ENCODE peak calls at places on chromosomes 5 and 9, in six cellular contexts. Z is A549, I is HCT116, Y is Peyer's patch, Q is sigmoid colon, D is prostate gland. T is an unnamed sample.

GRCh38 chr9:31542384-31543055 is 841.9 kb upstream of the ACO1 start:
- DNase-seq in Z (peak), I (no peak), Y (no peak), Q (peak), D (no peak), T (peak)

GRCh38 chr9:33106827-33107621 is 30.6 kb upstream of the SMU1 start:
- DNase-seq in Z (no peak), I (no peak), Y (no peak), Q (peak), D (peak), T (peak)

GRCh38 chr9:97564291-97565175 is 63.1 kb downstream of the TMOD1 start:
- DNase-seq in Z (peak), I (no peak), Y (no peak), Q (peak), D (peak), T (peak)

GRCh38 chr5:10635257-10635860 is 71.5 kb downstream of the ANKRD33B start:
- DNase-seq in Z (no peak), I (peak), Y (no peak), Q (no peak), D (no peak), T (no peak)

GRCh38 chr9:98900725-98901124 is 43.0 kb upstream of the COL15A1 start:
- DNase-seq in Z (no peak), I (no peak), Y (no peak), Q (no peak), D (no peak), T (no peak)

GRCh38 chr5:103804714-103805113 is 242.1 kb upstream of the NUDT12 start:
- DNase-seq in Z (no peak), I (no peak), Y (no peak), Q (no peak), D (no peak), T (no peak)

GRCh38 chr5:147234825-147235635 is at the start of gene STK32A:
- DNase-seq in Z (peak), I (no peak), Y (peak), Q (peak), D (no peak), T (peak)

GRCh38 chr9:126146254-126147145 is 180.1 kb upstream of the MVB12B start:
- DNase-seq in Z (peak), I (no peak), Y (peak), Q (no peak), D (no peak), T (no peak)

GRCh38 chr5:40677456-40677855 is 2.3 kb upstream of the PTGER4 start:
- DNase-seq in Z (no peak), I (no peak), Y (no peak), Q (no peak), D (no peak), T (no peak)

GRCh38 chr5:84248013-84248412 is 136.7 kb downstream of the EDIL3 start:
- DNase-seq in Z (peak), I (no peak), Y (no peak), Q (no peak), D (no peak), T (no peak)

GRCh38 chr5:42994285-42995151 is 45.6 kb downstream of the ANXA2R start:
- DNase-seq in Z (peak), I (peak), Y (peak), Q (peak), D (peak), T (peak)

GRCh38 chr5:172878585-172879433 is 44.8 kb downstream of the ERGIC1 start:
- DNase-seq in Z (no peak), I (no peak), Y (no peak), Q (no peak), D (no peak), T (no peak)

GRCh38 chr9:96222132-96222531 is 79.8 kb downstream of the HSD17B3 start:
- DNase-seq in Z (peak), I (no peak), Y (no peak), Q (peak), D (no peak), T (no peak)

GRCh38 chr9:103798620-103799019 is 295.5 kb upstream of the SMC2 start:
- DNase-seq in Z (peak), I (no peak), Y (no peak), Q (no peak), D (no peak), T (no peak)

GRCh38 chr5:72506150-72506549 is 1.1 kb downstream of the ZNF366 start:
- DNase-seq in Z (no peak), I (no peak), Y (no peak), Q (no peak), D (no peak), T (no peak)

GRCh38 chr9:93648181-93648580 is 71.8 kb downstream of the PHF2 start:
- DNase-seq in Z (no peak), I (no peak), Y (no peak), Q (peak), D (no peak), T (no peak)

GRCh38 chr5:138457532-138458275 is 7.6 kb upstream of the EGR1 start:
- DNase-seq in Z (no peak), I (no peak), Y (no peak), Q (no peak), D (no peak), T (no peak)

GRCh38 chr9:123448247-123448646 is 92.2 kb downstream of the CRB2 start:
- DNase-seq in Z (no peak), I (no peak), Y (no peak), Q (no peak), D (no peak), T (no peak)

GRCh38 chr9:80062581-80062980 is 490.8 kb downstream of the TLE4 start:
- DNase-seq in Z (no peak), I (no peak), Y (no peak), Q (no peak), D (no peak), T (no peak)

GRCh38 chr9:108634164-108634563 is 221.6 kb downstream of the ACTL7B start:
- DNase-seq in Z (peak), I (peak), Y (no peak), Q (no peak), D (peak), T (peak)

GRCh38 chr9:88387733-88388202 is 476 bp upstream of the SPIN1 start:
- DNase-seq in Z (peak), I (peak), Y (peak), Q (peak), D (peak), T (no peak)

GRCh38 chr9:33123632-33124031 is 43.5 kb downstream of the B4GALT1 start:
- DNase-seq in Z (no peak), I (no peak), Y (no peak), Q (no peak), D (no peak), T (no peak)

GRCh38 chr9:81625969-81626368 is 63.4 kb downstream of the TLE1 start:
- DNase-seq in Z (no peak), I (no peak), Y (no peak), Q (no peak), D (no peak), T (no peak)

GRCh38 chr5:119470105-119470763 is 17.9 kb downstream of the HSD17B4 start:
- DNase-seq in Z (no peak), I (no peak), Y (no peak), Q (no peak), D (no peak), T (no peak)

GRCh38 chr5:178113141-178113787 is at the start of gene N4BP3:
- DNase-seq in Z (peak), I (peak), Y (peak), Q (no peak), D (peak), T (peak)

GRCh38 chr5:157744055-157745011 is 821 bp downstream of the LSM11 start:
- DNase-seq in Z (no peak), I (no peak), Y (no peak), Q (no peak), D (no peak), T (peak)

GRCh38 chr5:157459715-157460599 is at the start of gene NIPAL4:
- DNase-seq in Z (peak), I (no peak), Y (no peak), Q (peak), D (no peak), T (no peak)

GRCh38 chr5:80408976-80409926 is 1.4 kb downstream of the ZFYVE16 start:
- DNase-seq in Z (peak), I (no peak), Y (no peak), Q (no peak), D (no peak), T (no peak)

GRCh38 chr9:107732781-107733529 is 243.4 kb upstream of the KLF4 start:
- DNase-seq in Z (no peak), I (no peak), Y (no peak), Q (peak), D (peak), T (peak)

GRCh38 chr5:109195667-109196066 is 214.1 kb downstream of the PJA2 start:
- DNase-seq in Z (no peak), I (no peak), Y (no peak), Q (no peak), D (no peak), T (no peak)

GRCh38 chr9:2939368-2939767 is 95.5 kb upstream of the PUM3 start:
- DNase-seq in Z (no peak), I (no peak), Y (no peak), Q (no peak), D (no peak), T (no peak)

GRCh38 chr9:129490583-129491485 is 130.1 kb downstream of the C9orf50 start:
- DNase-seq in Z (peak), I (no peak), Y (no peak), Q (peak), D (no peak), T (peak)

GRCh38 chr9:71268871-71269640 is 147.6 kb upstream of the TRPM3 start:
- DNase-seq in Z (no peak), I (no peak), Y (no peak), Q (no peak), D (no peak), T (no peak)

GRCh38 chr5:150335778-150336177 is 21.7 kb upstream of the TCOF1 start:
- DNase-seq in Z (no peak), I (no peak), Y (no peak), Q (no peak), D (no peak), T (no peak)

GRCh38 chr9:116383956-116384355 is 230.4 kb downstream of the PAPPA start:
- DNase-seq in Z (no peak), I (no peak), Y (no peak), Q (no peak), D (no peak), T (no peak)

GRCh38 chr5:145941096-145941676 is 4.8 kb downstream of the SH3RF2 start:
- DNase-seq in Z (no peak), I (no peak), Y (no peak), Q (no peak), D (no peak), T (no peak)

GRCh38 chr5:145938699-145939531 is 2.5 kb downstream of the SH3RF2 start:
- DNase-seq in Z (no peak), I (no peak), Y (no peak), Q (no peak), D (no peak), T (no peak)

GRCh38 chr5:145937432-145938250 is 1.3 kb downstream of the SH3RF2 start:
- DNase-seq in Z (peak), I (peak), Y (peak), Q (no peak), D (peak), T (peak)

GRCh38 chr5:145941677-145942130 is 5.3 kb downstream of the SH3RF2 start:
- DNase-seq in Z (no peak), I (peak), Y (no peak), Q (no peak), D (no peak), T (no peak)

DNA sequence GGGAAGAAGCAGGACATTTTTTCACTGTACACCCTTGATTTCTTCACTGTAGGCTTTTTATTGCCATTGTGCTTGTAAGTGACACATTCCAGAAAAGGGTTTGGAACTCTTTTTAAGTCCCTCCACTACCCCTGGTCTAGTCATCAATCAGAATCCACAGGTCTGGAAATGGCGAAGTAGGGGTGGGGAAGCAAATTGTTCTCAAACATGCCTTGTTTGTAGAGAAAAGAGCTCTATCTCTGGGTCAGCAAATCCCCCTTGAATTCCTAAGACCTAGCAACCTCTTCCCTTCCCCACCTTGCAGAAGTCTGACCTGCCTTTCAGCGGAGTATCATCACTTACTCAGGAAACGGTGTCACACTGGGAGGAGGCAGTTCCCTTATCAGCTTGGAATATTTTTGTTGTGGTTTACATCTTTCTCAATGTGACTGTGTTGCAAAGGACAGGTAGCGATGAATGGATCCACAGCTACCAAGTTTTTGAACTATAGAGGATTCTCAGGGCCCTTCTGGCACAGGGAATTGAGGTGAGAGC is 3.2 kb downstream of the SH3RF2 start:
- DNase-seq in Z (no peak), I (no peak), Y (no peak), Q (no peak), D (no peak), T (no peak)
- H3K27ac ChIP-seq in Z (peak), I (peak), Y (no peak), Q (no peak), D (no peak), T (no peak)

GRCh38 chr9:91817493-91818225 is 132.4 kb downstream of the ROR2 start:
- DNase-seq in Z (no peak), I (no peak), Y (no peak), Q (peak), D (peak), T (no peak)
- H3K4me3 ChIP-seq in Z (no peak), I (no peak), Y (no peak), Q (no peak), D (peak), T (no peak)

GRCh38 chr5:173890195-173890951 is 2.2 kb downstream of the CPEB4 start:
- DNase-seq in Z (peak), I (no peak), Y (no peak), Q (peak), D (no peak), T (peak)
- TF ChIP-seq POLR2A in Z (no peak), I (no peak), Y (peak), Q (no peak), D (no peak), T (no peak)

GRCh38 chr9:73684601-73685000 is 532.9 kb downstream of the ANXA1 start:
- DNase-seq in Z (no peak), I (no peak), Y (no peak), Q (no peak), D (no peak), T (no peak)
- H3K27ac ChIP-seq in Z (no peak), I (no peak), Y (no peak), Q (no peak), D (no peak), T (no peak)

DNA sequence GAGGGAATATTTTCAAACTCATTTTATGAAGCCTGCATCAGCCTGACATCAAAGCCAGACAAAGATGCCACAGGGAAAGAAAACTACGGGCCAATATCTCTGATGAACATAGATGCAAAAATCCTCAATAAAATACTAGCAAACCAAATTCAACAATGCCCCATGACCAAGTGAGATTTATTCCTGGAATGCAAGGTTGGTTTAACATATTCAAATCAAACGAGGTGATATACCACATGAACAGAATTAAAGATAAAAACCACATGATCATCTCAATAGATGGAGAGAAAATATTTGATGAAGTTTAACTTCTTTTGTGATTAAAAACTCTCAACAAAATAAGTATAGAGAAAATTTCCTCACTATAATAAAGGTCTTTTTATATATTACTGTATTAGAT is 792.0 kb upstream of the ZNF608 start:
- DNase-seq in Z (no peak), I (no peak), Y (no peak), Q (no peak), D (no peak), T (no peak)
- H3K4me3 ChIP-seq in Z (no peak), I (no peak), Y (no peak), Q (no peak), D (no peak), T (no peak)

GRCh38 chr9:127943746-127944145 is 6.1 kb upstream of the DPM2 start:
- DNase-seq in Z (peak), I (peak), Y (peak), Q (peak), D (peak), T (peak)
- TF ChIP-seq POLR2A in Z (no peak), I (no peak), Y (no peak), Q (no peak), D (no peak), T (no peak)

T was measured in body of pancreas.